ENCODE peak calls at places on chromosome 1, in nine cellular contexts. P, R, V, M, X, A, J, S and U are unnamed samples.
A peak's percentile ranks its signal among the peaks of the same experiment; 100 is the strongest.

GRCh38 chr1:40519517-40519916 is 10.9 kb downstream of the EXO5 start:
- DNase-seq in P (peak; percentile 3), R (no peak), V (no peak), M (no peak), X (no peak), A (no peak), J (no peak), S (no peak), U (no peak)

GRCh38 chr1:67753776-67754525 is 69.0 kb downstream of the GADD45A start:
- DNase-seq in P (no peak), R (no peak), V (no peak), M (no peak), X (no peak), A (no peak), J (no peak), S (no peak), U (no peak)

GRCh38 chr1:207028884-207029283 is 3.7 kb downstream of the C1orf116 start:
- DNase-seq in P (no peak), R (no peak), V (no peak), M (no peak), X (no peak), A (no peak), J (no peak), S (no peak), U (no peak)

GRCh38 chr1:32151319-32151787 is 28.1 kb upstream of the TXLNA start:
- DNase-seq in P (peak; percentile 59), R (no peak), V (no peak), M (peak; percentile 55), X (no peak), A (peak; percentile 0), J (no peak), S (no peak), U (no peak)

GRCh38 chr1:214418380-214418779 is 133.0 kb downstream of the PTPN14 start:
- DNase-seq in P (peak; percentile 53), R (no peak), V (no peak), M (no peak), X (no peak), A (no peak), J (no peak), S (no peak), U (no peak)

GRCh38 chr1:43529206-43529731 is 1.4 kb upstream of the PTPRF start:
- DNase-seq in P (peak; percentile 92), R (peak; percentile 91), V (peak; percentile 89), M (peak; percentile 89), X (peak; percentile 90), A (peak; percentile 69), J (peak; percentile 89), S (peak; percentile 74), U (peak; percentile 88)

GRCh38 chr1:17010601-17011438 is 908 bp downstream of the ATP13A2 start:
- DNase-seq in P (peak; percentile 35), R (no peak), V (no peak), M (peak; percentile 23), X (peak; percentile 56), A (no peak), J (peak; percentile 67), S (peak; percentile 77), U (peak; percentile 5)

GRCh38 chr1:22122273-22123070 is 20.4 kb downstream of the WNT4 start:
- DNase-seq in P (no peak), R (no peak), V (no peak), M (no peak), X (peak; percentile 15), A (no peak), J (no peak), S (no peak), U (no peak)

DNA sequence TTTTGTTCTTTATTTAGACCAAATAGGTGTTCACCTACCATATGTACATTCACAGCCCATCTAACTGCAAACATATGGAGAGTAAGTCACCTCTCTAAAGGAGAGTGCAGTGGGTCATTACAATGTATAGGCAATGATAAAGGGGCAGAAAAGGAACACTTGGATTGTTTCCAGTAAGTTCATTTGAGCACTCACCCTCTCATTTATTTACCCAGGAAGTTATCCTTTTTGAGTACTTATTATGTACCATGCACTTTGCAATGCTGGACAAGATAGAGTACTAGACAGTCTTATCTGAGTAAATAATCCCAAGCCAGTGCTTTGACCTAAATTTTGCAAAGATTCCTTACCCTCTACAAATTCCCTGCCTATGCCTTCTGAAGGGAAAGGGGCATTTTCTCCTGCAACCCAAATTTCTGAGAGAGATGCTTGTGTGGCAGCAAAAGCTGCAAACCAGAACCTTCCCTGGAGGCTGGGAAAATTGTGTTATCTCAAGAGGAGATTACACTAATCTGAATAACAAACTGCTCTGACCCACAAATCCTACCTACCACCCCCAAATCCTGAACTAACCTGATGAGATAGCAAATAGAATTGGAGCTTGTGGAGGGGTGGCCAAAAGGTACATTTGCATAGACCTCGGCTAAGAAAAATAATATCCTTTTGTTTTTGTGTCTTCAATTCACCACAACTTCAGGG is 18.6 kb upstream of the RGS8 start:
- DNase-seq in P (no peak), R (no peak), V (no peak), M (no peak), X (no peak), A (no peak), J (no peak), S (no peak), U (no peak)
- TF ChIP-seq CTCF in P (no peak), R (no peak), V (no peak), M (no peak), X (no peak), A (no peak), J (no peak), S (no peak), U (no peak)

GRCh38 chr1:220827445-220828210 is 40.9 kb downstream of the MTARC1 start:
- DNase-seq in P (no peak), R (no peak), V (no peak), M (no peak), X (no peak), A (no peak), J (no peak), S (no peak), U (no peak)

GRCh38 chr1:220825819-220826551 is 39.3 kb downstream of the MTARC1 start:
- DNase-seq in P (no peak), R (no peak), V (no peak), M (no peak), X (no peak), A (no peak), J (no peak), S (no peak), U (no peak)

GRCh38 chr1:220826729-220827128 is 40.0 kb downstream of the MTARC1 start:
- DNase-seq in P (no peak), R (no peak), V (no peak), M (no peak), X (no peak), A (no peak), J (no peak), S (no peak), U (no peak)

GRCh38 chr1:220828211-220828553 is 41.5 kb downstream of the MTARC1 start:
- DNase-seq in P (peak; percentile 50), R (no peak), V (no peak), M (no peak), X (no peak), A (no peak), J (no peak), S (no peak), U (no peak)

DNA sequence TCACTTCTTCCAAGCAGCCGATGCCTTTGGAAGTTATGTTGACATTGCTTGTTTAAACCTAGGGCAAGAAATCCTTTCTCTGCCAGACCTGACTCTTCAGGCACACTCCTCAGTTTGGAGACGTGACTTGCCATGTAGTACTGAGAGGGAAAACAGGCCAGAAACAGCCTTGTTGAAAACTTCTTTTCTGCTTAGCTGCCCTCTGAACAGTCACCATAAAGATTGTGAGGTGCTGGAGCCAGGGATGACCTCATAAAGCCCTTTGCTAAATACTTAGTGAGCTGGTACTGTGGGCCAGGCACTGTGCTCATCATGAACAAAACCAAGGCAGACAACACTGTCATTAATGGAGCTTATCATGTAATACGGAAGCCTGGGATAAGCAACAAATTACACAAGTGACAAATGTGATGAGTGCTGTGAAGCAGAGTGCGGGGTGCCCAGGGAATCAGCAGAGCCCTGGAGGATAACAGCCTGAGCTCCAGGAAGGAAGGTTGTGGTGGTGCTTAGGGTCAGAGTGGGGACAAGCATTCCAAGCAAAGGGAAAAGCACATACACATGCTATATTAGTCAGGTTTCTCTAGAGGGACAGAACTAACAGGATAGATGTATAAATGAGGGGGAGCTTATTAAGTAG is 42.4 kb downstream of the MTARC1 start:
- DNase-seq in P (no peak), R (no peak), V (no peak), M (no peak), X (no peak), A (no peak), J (no peak), S (no peak), U (no peak)
- TF ChIP-seq CTCF in P (no peak), R (no peak), V (no peak), M (no peak), X (no peak), A (no peak), J (no peak), S (no peak), U (no peak)

GRCh38 chr1:10910490-10911273 is 101.8 kb upstream of the TARDBP start:
- DNase-seq in P (peak; percentile 16), R (no peak), V (no peak), M (no peak), X (no peak), A (no peak), J (no peak), S (no peak), U (no peak)

GRCh38 chr1:10908266-10908665 is 104.2 kb upstream of the TARDBP start:
- DNase-seq in P (no peak), R (no peak), V (no peak), M (no peak), X (no peak), A (no peak), J (no peak), S (no peak), U (no peak)

GRCh38 chr1:10912441-10912840 is 100.0 kb upstream of the TARDBP start:
- DNase-seq in P (no peak), R (no peak), V (no peak), M (no peak), X (no peak), A (no peak), J (no peak), S (no peak), U (no peak)

GRCh38 chr1:10911274-10912166 is 100.9 kb upstream of the TARDBP start:
- DNase-seq in P (no peak), R (no peak), V (peak; percentile 48), M (no peak), X (no peak), A (no peak), J (no peak), S (no peak), U (no peak)

DNA sequence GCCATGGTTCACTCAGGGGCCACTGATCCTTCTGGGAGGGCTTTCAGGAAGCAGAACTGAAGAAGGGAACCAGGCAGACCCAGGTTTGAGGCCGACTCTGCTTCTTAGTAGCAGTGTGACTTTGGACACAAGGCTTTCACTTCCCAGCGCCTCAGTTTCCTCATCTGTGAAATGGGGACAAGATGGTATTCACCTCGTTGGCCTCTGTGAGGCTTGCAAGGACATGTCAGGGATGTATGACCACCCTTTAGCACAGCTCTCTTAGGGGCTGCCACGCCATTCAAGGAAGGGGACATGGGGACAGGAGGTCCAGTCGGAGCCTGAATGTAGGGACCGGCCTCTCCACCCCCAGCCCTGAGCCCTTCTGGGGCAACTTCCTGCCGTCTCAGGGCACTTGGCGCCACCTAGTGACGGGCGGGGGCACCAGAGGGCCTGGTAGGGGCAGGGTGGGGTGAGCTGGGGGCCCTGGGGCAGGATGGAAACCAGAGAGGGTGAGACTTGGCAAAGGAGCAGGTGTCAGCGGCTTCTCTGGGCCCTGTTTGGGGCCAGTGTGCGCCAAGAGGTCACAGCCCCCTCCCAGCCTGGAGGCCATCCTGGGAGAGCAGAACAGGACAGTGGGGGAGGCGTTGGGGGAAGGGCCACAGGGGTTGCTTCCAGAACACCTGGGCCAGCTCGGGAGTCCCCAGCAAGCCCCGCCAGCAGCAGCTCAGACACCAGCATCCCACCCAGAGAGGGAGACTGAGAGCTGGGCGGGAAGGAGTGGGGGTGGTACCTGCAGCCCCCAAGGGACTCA is 102.6 kb upstream of the TARDBP start:
- DNase-seq in P (peak; percentile 14), R (no peak), V (peak; percentile 71), M (peak; percentile 78), X (no peak), A (no peak), J (peak; percentile 78), S (peak; percentile 35), U (peak; percentile 73)
- TF ChIP-seq CTCF in P (peak; percentile 37), R (peak; percentile 57), V (peak; percentile 53), M (peak; percentile 76), X (no peak), A (peak; percentile 21), J (peak; percentile 55), S (peak; percentile 60), U (peak; percentile 70)

DNA sequence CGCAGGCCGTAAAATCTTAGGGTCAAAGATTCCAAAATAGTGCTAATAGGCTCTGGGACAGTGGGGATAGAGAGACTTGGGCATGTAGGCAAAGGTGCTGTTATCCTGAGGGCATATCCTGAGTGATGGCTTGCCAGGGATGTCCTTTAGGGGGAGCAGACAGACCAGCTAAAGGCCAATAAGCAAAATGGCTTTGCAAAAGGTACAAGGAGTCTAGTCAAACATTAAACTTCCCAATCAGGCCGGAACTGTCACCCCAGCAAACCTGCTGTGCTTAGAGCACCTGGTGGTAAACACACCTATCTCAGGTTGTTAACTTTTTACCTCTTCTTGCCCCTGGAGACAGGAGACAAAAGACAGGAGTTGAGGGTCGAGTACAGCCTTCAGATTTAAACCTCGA is 49.1 kb downstream of the TRABD2B start:
- DNase-seq in P (no peak), R (no peak), V (no peak), M (peak; percentile 41), X (no peak), A (no peak), J (no peak), S (no peak), U (peak; percentile 73)
- TF ChIP-seq CTCF in P (no peak), R (no peak), V (no peak), M (peak; percentile 55), X (no peak), A (peak; percentile 40), J (no peak), S (no peak), U (peak; percentile 62)